ENCODE peak calls at places on chromosomes 12 and 14, in ten cellular contexts. One of them, this sample, is unnamed.

GRCh38 chr12:76820888-76821482 is 57.1 kb downstream of the ZDHHC17 start:
- DNase-seq in IMR-90: peak
- DNase-seq in Peyer's patch: no peak
- DNase-seq in H54: peak
- DNase-seq in adrenal gland: peak
- DNase-seq in uterus: peak
- DNase-seq in esophagus muscularis mucosa: no peak
- DNase-seq in A549: peak
- DNase-seq in lower leg skin: no peak
- DNase-seq in stomach: no peak
- DNase-seq in this sample: no peak

GRCh38 chr14:105205718-105206208 is 24.7 kb upstream of the NUDT14 start:
- DNase-seq in adrenal gland: peak
- DNase-seq in esophagus muscularis mucosa: no peak
- DNase-seq in H54: no peak
- DNase-seq in stomach: peak
- DNase-seq in Peyer's patch: no peak
- DNase-seq in lower leg skin: no peak
- DNase-seq in A549: no peak
- DNase-seq in IMR-90: no peak
- DNase-seq in uterus: no peak
- DNase-seq in this sample: no peak

GRCh38 chr12:120316798-120317257 is 10.8 kb downstream of the PLA2G1B start:
- DNase-seq in uterus: no peak
- DNase-seq in H54: no peak
- DNase-seq in IMR-90: no peak
- DNase-seq in lower leg skin: no peak
- DNase-seq in esophagus muscularis mucosa: no peak
- DNase-seq in Peyer's patch: no peak
- DNase-seq in adrenal gland: no peak
- DNase-seq in stomach: no peak
- DNase-seq in A549: no peak
- DNase-seq in this sample: no peak

GRCh38 chr14:72049462-72049861 is 117.2 kb downstream of the RGS6 start:
- DNase-seq in IMR-90: no peak
- DNase-seq in esophagus muscularis mucosa: no peak
- DNase-seq in uterus: no peak
- DNase-seq in H54: no peak
- DNase-seq in lower leg skin: no peak
- DNase-seq in adrenal gland: no peak
- DNase-seq in Peyer's patch: no peak
- DNase-seq in stomach: no peak
- DNase-seq in A549: no peak
- DNase-seq in this sample: peak

GRCh38 chr14:98262566-98262965 is 1009.4 kb downstream of the BCL11B start:
- DNase-seq in A549: no peak
- DNase-seq in esophagus muscularis mucosa: no peak
- DNase-seq in adrenal gland: no peak
- DNase-seq in stomach: no peak
- DNase-seq in lower leg skin: no peak
- DNase-seq in IMR-90: no peak
- DNase-seq in H54: no peak
- DNase-seq in Peyer's patch: no peak
- DNase-seq in uterus: no peak
- DNase-seq in this sample: no peak

GRCh38 chr12:70467908-70468733 is 102.0 kb downstream of the KCNMB4 start:
- DNase-seq in H54: no peak
- DNase-seq in adrenal gland: no peak
- DNase-seq in Peyer's patch: no peak
- DNase-seq in A549: no peak
- DNase-seq in IMR-90: no peak
- DNase-seq in esophagus muscularis mucosa: no peak
- DNase-seq in lower leg skin: no peak
- DNase-seq in uterus: no peak
- DNase-seq in stomach: no peak
- DNase-seq in this sample: no peak

GRCh38 chr12:5797661-5798060 is 147.4 kb downstream of the ANO2 start:
- DNase-seq in uterus: no peak
- DNase-seq in lower leg skin: no peak
- DNase-seq in Peyer's patch: no peak
- DNase-seq in esophagus muscularis mucosa: no peak
- DNase-seq in stomach: no peak
- DNase-seq in adrenal gland: no peak
- DNase-seq in A549: no peak
- DNase-seq in IMR-90: no peak
- DNase-seq in H54: no peak
- DNase-seq in this sample: no peak

GRCh38 chr12:106774808-106775524 is 484 bp downstream of the RIC8B start:
- DNase-seq in Peyer's patch: no peak
- DNase-seq in H54: no peak
- DNase-seq in IMR-90: no peak
- DNase-seq in lower leg skin: peak
- DNase-seq in uterus: no peak
- DNase-seq in A549: no peak
- DNase-seq in adrenal gland: no peak
- DNase-seq in esophagus muscularis mucosa: peak
- DNase-seq in stomach: no peak
- DNase-seq in this sample: peak

GRCh38 chr12:75816892-75817291 is 214.7 kb downstream of the PHLDA1 start:
- DNase-seq in IMR-90: peak
- DNase-seq in Peyer's patch: no peak
- DNase-seq in stomach: no peak
- DNase-seq in esophagus muscularis mucosa: no peak
- DNase-seq in H54: peak
- DNase-seq in adrenal gland: no peak
- DNase-seq in uterus: no peak
- DNase-seq in A549: peak
- DNase-seq in lower leg skin: no peak
- DNase-seq in this sample: no peak

GRCh38 chr12:89085421-89085820 is 266.9 kb downstream of the DUSP6 start:
- DNase-seq in uterus: peak
- DNase-seq in A549: no peak
- DNase-seq in adrenal gland: no peak
- DNase-seq in Peyer's patch: no peak
- DNase-seq in IMR-90: no peak
- DNase-seq in lower leg skin: no peak
- DNase-seq in stomach: no peak
- DNase-seq in H54: no peak
- DNase-seq in esophagus muscularis mucosa: peak
- DNase-seq in this sample: no peak

GRCh38 chr14:69540654-69541335 is 33.9 kb downstream of the CCDC177 start:
- DNase-seq in adrenal gland: no peak
- DNase-seq in H54: no peak
- DNase-seq in A549: no peak
- DNase-seq in Peyer's patch: no peak
- DNase-seq in esophagus muscularis mucosa: no peak
- DNase-seq in IMR-90: no peak
- DNase-seq in stomach: no peak
- DNase-seq in lower leg skin: no peak
- DNase-seq in uterus: no peak
- DNase-seq in this sample: no peak

GRCh38 chr14:69543341-69544249 is 31.1 kb downstream of the CCDC177 start:
- DNase-seq in uterus: no peak
- DNase-seq in A549: peak
- DNase-seq in H54: peak
- DNase-seq in lower leg skin: no peak
- DNase-seq in Peyer's patch: no peak
- DNase-seq in IMR-90: peak
- DNase-seq in esophagus muscularis mucosa: no peak
- DNase-seq in adrenal gland: peak
- DNase-seq in stomach: peak
- DNase-seq in this sample: no peak

GRCh38 chr14:69539631-69540410 is 34.9 kb downstream of the CCDC177 start:
- DNase-seq in A549: no peak
- DNase-seq in H54: no peak
- DNase-seq in Peyer's patch: no peak
- DNase-seq in IMR-90: peak
- DNase-seq in lower leg skin: no peak
- DNase-seq in stomach: peak
- DNase-seq in adrenal gland: peak
- DNase-seq in uterus: no peak
- DNase-seq in esophagus muscularis mucosa: no peak
- DNase-seq in this sample: no peak

GRCh38 chr14:69538766-69539165 is 35.9 kb downstream of the CCDC177 start:
- DNase-seq in stomach: no peak
- DNase-seq in lower leg skin: no peak
- DNase-seq in uterus: no peak
- DNase-seq in A549: no peak
- DNase-seq in Peyer's patch: no peak
- DNase-seq in esophagus muscularis mucosa: no peak
- DNase-seq in H54: no peak
- DNase-seq in IMR-90: no peak
- DNase-seq in adrenal gland: no peak
- DNase-seq in this sample: no peak

DNA sequence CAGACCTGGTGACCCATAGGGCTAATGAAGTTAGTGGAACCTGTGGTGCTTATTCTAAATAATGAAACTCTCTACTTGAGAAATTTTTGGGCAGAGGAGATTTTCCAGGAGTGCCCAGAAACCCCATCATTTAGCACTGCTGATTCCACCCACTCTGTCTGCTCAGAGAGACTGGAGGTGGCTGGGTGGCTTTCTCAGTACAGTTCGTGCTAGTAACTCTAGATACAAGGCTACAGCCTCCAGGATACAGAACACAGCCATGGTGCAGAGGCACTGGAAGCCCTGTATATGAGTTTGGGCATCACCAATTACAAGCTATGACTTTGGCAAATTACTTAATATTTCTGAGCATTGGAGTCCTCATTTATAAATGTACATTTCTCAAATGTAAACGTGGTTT is 32.4 kb downstream of the CCDC177 start:
- DNase-seq in uterus: no peak
- DNase-seq in adrenal gland: no peak
- DNase-seq in stomach: no peak
- DNase-seq in Peyer's patch: no peak
- DNase-seq in lower leg skin: no peak
- DNase-seq in A549: no peak
- DNase-seq in esophagus muscularis mucosa: no peak
- DNase-seq in H54: no peak
- DNase-seq in IMR-90: no peak
- DNase-seq in this sample: no peak
- TF ChIP-seq POLR2A in uterus: no peak
- TF ChIP-seq POLR2A in adrenal gland: no peak
- TF ChIP-seq POLR2A in stomach: no peak
- TF ChIP-seq POLR2A in Peyer's patch: no peak
- TF ChIP-seq POLR2A in lower leg skin: no peak
- TF ChIP-seq POLR2A in A549: no peak
- TF ChIP-seq POLR2A in esophagus muscularis mucosa: no peak
- TF ChIP-seq POLR2A in H54: no peak
- TF ChIP-seq POLR2A in IMR-90: no peak
- TF ChIP-seq POLR2A in this sample: no peak

GRCh38 chr14:74492413-74493342 is at the start of gene NPC2:
- DNase-seq in IMR-90: no peak
- DNase-seq in esophagus muscularis mucosa: no peak
- DNase-seq in adrenal gland: peak
- DNase-seq in stomach: no peak
- DNase-seq in H54: no peak
- DNase-seq in Peyer's patch: no peak
- DNase-seq in uterus: no peak
- DNase-seq in A549: no peak
- DNase-seq in lower leg skin: no peak
- DNase-seq in this sample: no peak
- TF ChIP-seq POLR2A in IMR-90: no peak
- TF ChIP-seq POLR2A in esophagus muscularis mucosa: peak
- TF ChIP-seq POLR2A in adrenal gland: peak
- TF ChIP-seq POLR2A in stomach: no peak
- TF ChIP-seq POLR2A in H54: peak
- TF ChIP-seq POLR2A in Peyer's patch: peak
- TF ChIP-seq POLR2A in uterus: peak
- TF ChIP-seq POLR2A in A549: peak
- TF ChIP-seq POLR2A in lower leg skin: no peak
- TF ChIP-seq POLR2A in this sample: no peak

DNA sequence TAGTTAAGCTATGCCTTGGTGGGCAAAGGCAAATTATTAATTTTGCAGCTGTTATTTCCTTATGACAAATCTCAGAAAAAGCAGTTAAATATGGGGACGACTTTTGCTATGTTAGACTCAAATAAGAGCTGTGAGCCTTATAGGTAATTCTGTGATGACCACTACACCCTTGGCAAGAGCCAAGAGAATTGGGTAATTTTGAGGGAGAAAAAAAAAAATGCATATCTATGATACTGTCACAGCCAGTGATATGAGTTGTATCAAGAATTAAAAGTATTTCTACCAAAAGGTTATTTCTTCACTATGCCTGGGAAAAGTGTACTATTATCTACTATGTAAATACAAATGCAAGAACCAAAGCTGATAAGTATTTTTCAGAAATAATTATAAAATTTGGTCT is 43.9 kb downstream of the SCAF11 start:
- DNase-seq in Peyer's patch: no peak
- DNase-seq in uterus: no peak
- DNase-seq in IMR-90: no peak
- DNase-seq in stomach: no peak
- DNase-seq in esophagus muscularis mucosa: no peak
- DNase-seq in A549: no peak
- DNase-seq in H54: no peak
- DNase-seq in adrenal gland: no peak
- DNase-seq in lower leg skin: no peak
- DNase-seq in this sample: no peak
- TF ChIP-seq POLR2A in Peyer's patch: no peak
- TF ChIP-seq POLR2A in uterus: no peak
- TF ChIP-seq POLR2A in IMR-90: no peak
- TF ChIP-seq POLR2A in stomach: no peak
- TF ChIP-seq POLR2A in esophagus muscularis mucosa: no peak
- TF ChIP-seq POLR2A in A549: no peak
- TF ChIP-seq POLR2A in H54: no peak
- TF ChIP-seq POLR2A in adrenal gland: no peak
- TF ChIP-seq POLR2A in lower leg skin: no peak
- TF ChIP-seq POLR2A in this sample: no peak

GRCh38 chr12:95859344-95859816 is 628 bp downstream of the SNRPF start:
- DNase-seq in uterus: no peak
- DNase-seq in lower leg skin: no peak
- DNase-seq in Peyer's patch: no peak
- DNase-seq in stomach: no peak
- DNase-seq in IMR-90: peak
- DNase-seq in esophagus muscularis mucosa: no peak
- DNase-seq in H54: no peak
- DNase-seq in adrenal gland: no peak
- DNase-seq in A549: peak
- DNase-seq in this sample: no peak

GRCh38 chr12:95859947-95860850 is 1.4 kb downstream of the SNRPF start:
- DNase-seq in lower leg skin: no peak
- DNase-seq in H54: no peak
- DNase-seq in adrenal gland: no peak
- DNase-seq in Peyer's patch: no peak
- DNase-seq in stomach: no peak
- DNase-seq in A549: no peak
- DNase-seq in esophagus muscularis mucosa: no peak
- DNase-seq in uterus: no peak
- DNase-seq in IMR-90: no peak
- DNase-seq in this sample: no peak

GRCh38 chr12:95857151-95857550 is 1.6 kb upstream of the SNRPF start:
- DNase-seq in adrenal gland: no peak
- DNase-seq in A549: no peak
- DNase-seq in IMR-90: no peak
- DNase-seq in uterus: no peak
- DNase-seq in lower leg skin: no peak
- DNase-seq in esophagus muscularis mucosa: no peak
- DNase-seq in Peyer's patch: no peak
- DNase-seq in H54: no peak
- DNase-seq in stomach: no peak
- DNase-seq in this sample: no peak

GRCh38 chr12:95857799-95858198 is 953 bp upstream of the SNRPF start:
- DNase-seq in IMR-90: no peak
- DNase-seq in uterus: no peak
- DNase-seq in esophagus muscularis mucosa: no peak
- DNase-seq in adrenal gland: no peak
- DNase-seq in Peyer's patch: no peak
- DNase-seq in A549: no peak
- DNase-seq in H54: no peak
- DNase-seq in lower leg skin: no peak
- DNase-seq in stomach: no peak
- DNase-seq in this sample: no peak

GRCh38 chr12:95858451-95859343 is at the start of gene SNRPF:
- DNase-seq in esophagus muscularis mucosa: peak
- DNase-seq in IMR-90: peak
- DNase-seq in stomach: peak
- DNase-seq in adrenal gland: peak
- DNase-seq in Peyer's patch: peak
- DNase-seq in H54: peak
- DNase-seq in lower leg skin: peak
- DNase-seq in A549: peak
- DNase-seq in uterus: peak
- DNase-seq in this sample: peak
- TF ChIP-seq POLR2A in esophagus muscularis mucosa: no peak
- TF ChIP-seq POLR2A in IMR-90: peak
- TF ChIP-seq POLR2A in stomach: no peak
- TF ChIP-seq POLR2A in adrenal gland: no peak
- TF ChIP-seq POLR2A in Peyer's patch: no peak
- TF ChIP-seq POLR2A in H54: peak
- TF ChIP-seq POLR2A in lower leg skin: no peak
- TF ChIP-seq POLR2A in A549: peak
- TF ChIP-seq POLR2A in uterus: no peak
- TF ChIP-seq POLR2A in this sample: peak

This sample was measured in GM12891.